ENCODE peak calls at places on chromosomes 6 and 20, in four cellular contexts. C is H1, W is mesenchymal stem cell, M is H9. I is an unnamed sample.

GRCh38 chr6:53119349-53119748 is 29.3 kb downstream of the GCM1 start:
- DNase-seq in M (no peak), C (no peak), W (peak), I (no peak)

GRCh38 chr6:112780498-112781096 is 433.5 kb downstream of the RFPL4B start:
- DNase-seq in M (peak), W (peak), C (peak), I (peak)

GRCh38 chr6:35665573-35665972 is 23.1 kb downstream of the FKBP5 start:
- DNase-seq in C (no peak), M (no peak), W (no peak), I (no peak)

GRCh38 chr6:158589371-158589770 is 29.5 kb downstream of the TMEM181 start:
- DNase-seq in W (no peak), C (no peak), M (no peak), I (no peak)

GRCh38 chr6:142155091-142155490 is 8.0 kb downstream of the VTA1 start:
- DNase-seq in M (no peak), C (no peak), W (no peak), I (no peak)

GRCh38 chr20:40668449-40669228 is 20.4 kb downstream of the MAFB start:
- DNase-seq in W (no peak), C (no peak), M (no peak), I (no peak)

GRCh38 chr6:13303668-13304017 is 24.7 kb downstream of the TBC1D7 start:
- DNase-seq in M (no peak), C (no peak), W (peak), I (peak)

GRCh38 chr6:167904791-167905190 is 78.1 kb downstream of the AFDN start:
- DNase-seq in C (no peak), W (no peak), M (no peak), I (no peak)

GRCh38 chr6:78131521-78131920 is 478.7 kb downstream of the MEI4 start:
- DNase-seq in M (no peak), C (no peak), W (no peak), I (no peak)

GRCh38 chr20:60215786-60216730 is 257.8 kb downstream of the CDH26 start:
- DNase-seq in W (no peak), C (no peak), M (no peak), I (no peak)

GRCh38 chr6:157236040-157236725 is 87.1 kb downstream of the TMEM242 start:
- DNase-seq in C (no peak), W (no peak), M (no peak), I (no peak)

GRCh38 chr20:12984069-12984765 is 24.6 kb upstream of the SPTLC3 start:
- DNase-seq in C (no peak), W (no peak), M (no peak), I (peak)

GRCh38 chr20:3115190-3116107 is 30.9 kb upstream of the AVP start:
- DNase-seq in C (peak), W (peak), M (peak), I (peak)

GRCh38 chr20:54004397-54004940 is 65.9 kb downstream of the BCAS1 start:
- DNase-seq in C (no peak), W (no peak), M (no peak), I (peak)

GRCh38 chr20:59788811-59789210 is 144.6 kb downstream of the SYCP2 start:
- DNase-seq in C (no peak), M (peak), W (no peak), I (no peak)

GRCh38 chr6:90347411-90347841 is 50.8 kb upstream of the BACH2 start:
- DNase-seq in W (no peak), M (no peak), C (no peak), I (no peak)

GRCh38 chr6:41755895-41756294 is 8.7 kb upstream of the PGC start:
- DNase-seq in M (no peak), W (no peak), C (no peak), I (no peak)

GRCh38 chr6:19837511-19838441 is 606 bp downstream of the ID4 start:
- DNase-seq in C (no peak), W (peak), M (peak), I (peak)

GRCh38 chr20:47396762-47397476 is 40.4 kb upstream of the ZMYND8 start:
- DNase-seq in M (no peak), C (no peak), W (peak), I (no peak)

GRCh38 chr6:121770943-121771342 is 335.5 kb downstream of the GJA1 start:
- DNase-seq in C (no peak), M (no peak), W (no peak), I (no peak)
- H3K9ac ChIP-seq in C (no peak), M (no peak), W (no peak), I (no peak)

GRCh38 chr6:7316658-7317533 is 3.9 kb upstream of the SSR1 start:
- DNase-seq in M (peak), C (no peak), W (no peak), I (no peak)

GRCh38 chr6:7313505-7314165 is 636 bp upstream of the SSR1 start:
- DNase-seq in C (no peak), M (no peak), W (no peak), I (peak)

GRCh38 chr6:7314414-7314813 is 1.4 kb upstream of the SSR1 start:
- DNase-seq in W (no peak), M (no peak), C (no peak), I (no peak)

GRCh38 chr6:7317538-7317937 is 4.5 kb upstream of the SSR1 start:
- DNase-seq in M (no peak), C (no peak), W (no peak), I (no peak)

DNA sequence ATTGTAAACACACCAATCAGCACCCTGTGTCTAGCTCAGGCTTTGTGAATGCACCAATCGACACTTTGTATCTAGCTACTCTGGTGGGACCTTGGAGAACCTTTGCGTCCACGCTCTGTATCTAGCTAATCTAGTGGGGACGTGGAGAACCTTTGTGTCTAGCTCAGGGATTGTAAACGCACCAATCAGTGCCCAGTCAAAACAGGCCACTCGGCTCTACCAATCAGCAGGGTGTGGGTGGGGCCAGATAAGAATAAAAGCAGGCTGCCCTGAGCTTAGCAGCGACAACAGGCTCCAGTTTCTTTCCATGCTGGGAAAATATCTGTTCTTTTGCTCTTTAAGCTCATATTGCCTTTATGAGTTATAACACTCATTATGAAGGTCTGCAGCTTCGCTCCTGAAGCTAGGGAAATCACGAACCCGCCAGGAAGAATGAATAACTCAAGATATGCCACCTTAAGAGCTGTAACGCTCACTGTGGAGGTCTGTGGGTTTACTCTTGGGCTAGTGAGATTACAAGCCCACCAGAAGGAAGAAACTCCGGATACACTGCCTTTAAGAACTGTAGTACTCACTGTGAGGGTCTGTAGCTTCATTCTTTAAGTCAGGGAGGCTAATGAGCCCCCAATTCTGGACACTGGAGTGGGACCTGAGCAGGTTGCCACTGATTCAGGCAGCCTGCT is 2.8 kb upstream of the SSR1 start:
- DNase-seq in C (no peak), M (no peak), W (no peak), I (no peak)
- H4K8ac ChIP-seq in C (no peak), M (no peak), W (no peak), I (no peak)

GRCh38 chr20:49339123-49339522 is 61.3 kb upstream of the ZNFX1 start:
- DNase-seq in M (no peak), C (no peak), W (no peak), I (no peak)

GRCh38 chr20:49335456-49335855 is 57.6 kb upstream of the ZNFX1 start:
- DNase-seq in W (no peak), C (no peak), M (no peak), I (no peak)

GRCh38 chr20:49337357-49337756 is 59.5 kb upstream of the ZNFX1 start:
- DNase-seq in W (no peak), M (no peak), C (no peak), I (no peak)

GRCh38 chr20:49338061-49338460 is 60.2 kb upstream of the ZNFX1 start:
- DNase-seq in W (no peak), C (no peak), M (no peak), I (no peak)

GRCh38 chr20:49336786-49337185 is 58.9 kb upstream of the ZNFX1 start:
- DNase-seq in C (no peak), W (no peak), M (no peak), I (no peak)
- H3K9ac ChIP-seq in C (no peak), W (no peak), M (no peak), I (no peak)

DNA sequence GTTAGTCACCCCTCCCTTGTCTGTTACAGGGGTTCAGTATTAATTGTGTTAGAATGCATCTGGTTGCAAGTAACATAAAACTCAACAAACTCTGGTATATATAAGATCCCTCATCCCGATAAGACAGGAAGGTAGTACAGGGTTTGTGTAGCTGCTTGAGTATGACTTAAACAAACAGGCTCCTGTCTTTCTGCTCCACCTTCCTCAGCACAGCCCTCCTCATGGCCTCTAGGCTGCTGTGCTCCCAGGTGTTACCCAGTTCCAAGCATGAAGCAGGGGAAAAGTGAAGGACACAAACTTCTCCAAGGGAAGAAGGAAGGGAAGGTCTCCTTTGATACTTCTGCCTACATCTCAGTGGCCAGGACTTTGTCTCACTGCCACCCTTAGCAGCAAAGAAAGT is 1.4 kb upstream of the RALGAPB start:
- DNase-seq in W (no peak), C (no peak), M (no peak), I (no peak)
- H4K8ac ChIP-seq in W (no peak), C (no peak), M (no peak), I (peak)

DNA sequence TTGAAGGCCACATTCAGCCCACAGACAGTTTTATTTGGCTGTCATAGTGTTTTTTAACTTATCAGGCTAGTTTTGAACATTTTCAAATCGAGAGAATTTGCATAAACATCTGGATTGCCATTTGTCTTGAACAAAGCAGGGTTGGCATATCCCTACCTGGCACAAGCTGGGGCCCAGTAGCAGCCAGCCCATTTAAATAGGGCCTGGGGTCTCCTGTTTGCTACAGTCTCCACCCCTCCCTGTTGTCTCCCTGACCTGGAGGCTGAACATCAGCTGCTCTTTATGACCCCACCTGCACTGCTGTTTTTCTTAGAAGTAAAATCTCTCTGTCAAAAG is 10.5 kb downstream of the BCAS4 start:
- DNase-seq in W (no peak), C (no peak), M (no peak), I (no peak)
- H3K9ac ChIP-seq in W (no peak), C (no peak), M (no peak), I (no peak)

GRCh38 chr20:61993058-61993457 is 72.6 kb downstream of the TAF4 start:
- DNase-seq in W (no peak), M (no peak), C (no peak), I (no peak)
- H4K8ac ChIP-seq in W (no peak), M (no peak), C (no peak), I (no peak)

I was measured in trophoblast cell.